ENCODE peak calls at places on chromosomes 12 and 14, in nine cellular contexts. D is Peyer's patch, I is BJ, O is left ventricle myocardium inferior, H is AG09309, W is fibroblast of pulmonary artery, S is tibial nerve, V is left lung, B is psoas muscle. C is an unnamed sample.
A peak's percentile ranks its signal among the peaks of the same experiment; 100 is the strongest.

GRCh38 chr14:74478996-74479635 is 14.0 kb downstream of the NPC2 start:
- DNase-seq in D (no peak), I (no peak), O (no peak), H (no peak), W (peak; percentile 54), S (no peak), V (no peak), B (no peak), C (peak; percentile 44)

GRCh38 chr14:103204852-103205540 is 81.7 kb downstream of the TNFAIP2 start:
- DNase-seq in D (no peak), I (no peak), O (no peak), H (no peak), W (peak; percentile 25), S (no peak), V (no peak), B (no peak), C (peak; percentile 30)

GRCh38 chr14:64612021-64612380 is 62.2 kb downstream of the PPP1R36 start:
- DNase-seq in D (no peak), I (peak; percentile 51), O (no peak), H (no peak), W (peak; percentile 77), S (no peak), V (no peak), B (no peak), C (peak; percentile 56)

GRCh38 chr14:103997391-103997790 is 55.1 kb upstream of the RD3L start:
- DNase-seq in D (no peak), I (no peak), O (no peak), H (no peak), W (no peak), S (no peak), V (no peak), B (no peak), C (no peak)

GRCh38 chr12:17511369-17511768 is 578.6 kb downstream of the RERGL start:
- DNase-seq in D (no peak), I (no peak), O (no peak), H (no peak), W (no peak), S (no peak), V (no peak), B (no peak), C (no peak)

GRCh38 chr12:122012184-122012583 is 9.5 kb upstream of the BCL7A start:
- DNase-seq in D (no peak), I (no peak), O (no peak), H (no peak), W (no peak), S (no peak), V (no peak), B (no peak), C (no peak)

GRCh38 chr14:68027276-68027675 is 207.7 kb downstream of the RAD51B start:
- DNase-seq in D (no peak), I (no peak), O (no peak), H (no peak), W (peak; percentile 42), S (no peak), V (no peak), B (no peak), C (peak; percentile 15)

GRCh38 chr14:103629503-103630121 is 601 bp downstream of the KLC1 start:
- DNase-seq in D (peak; percentile 77), I (no peak), O (peak; percentile 70), H (no peak), W (no peak), S (no peak), V (peak; percentile 91), B (peak; percentile 67), C (no peak)

GRCh38 chr14:104685998-104686610 is 3.3 kb upstream of the INF2 start:
- DNase-seq in D (no peak), I (no peak), O (no peak), H (no peak), W (no peak), S (no peak), V (no peak), B (no peak), C (no peak)

GRCh38 chr14:104651876-104652260 is 37.5 kb upstream of the INF2 start:
- DNase-seq in D (no peak), I (no peak), O (no peak), H (no peak), W (no peak), S (no peak), V (no peak), B (no peak), C (no peak)

GRCh38 chr14:37848985-37849605 is 253.7 kb downstream of the TTC6 start:
- DNase-seq in D (no peak), I (no peak), O (no peak), H (no peak), W (no peak), S (no peak), V (no peak), B (no peak), C (no peak)

GRCh38 chr14:56474419-56475022 is 105.1 kb upstream of the TMEM260 start:
- DNase-seq in D (no peak), I (no peak), O (no peak), H (no peak), W (peak; percentile 72), S (no peak), V (no peak), B (no peak), C (peak; percentile 48)

GRCh38 chr14:20690848-20691640 is 2.5 kb downstream of the ANG start:
- DNase-seq in D (no peak), I (no peak), O (no peak), H (no peak), W (peak; percentile 86), S (no peak), V (no peak), B (no peak), C (peak; percentile 79)

GRCh38 chr12:122836027-122836921 is 1.0 kb downstream of the HIP1R start:
- DNase-seq in D (peak; percentile 68), I (no peak), O (no peak), H (no peak), W (peak; percentile 44), S (no peak), V (no peak), B (no peak), C (peak; percentile 35)

GRCh38 chr12:113130457-113131135 is 5.0 kb downstream of the RASAL1 start:
- DNase-seq in D (no peak), I (no peak), O (no peak), H (no peak), W (no peak), S (no peak), V (no peak), B (no peak), C (no peak)
- TF ChIP-seq CTCF in D (no peak), I (no peak), O (no peak), H (no peak), W (peak; percentile 16), S (no peak), V (no peak), B (no peak), C (no peak)

DNA sequence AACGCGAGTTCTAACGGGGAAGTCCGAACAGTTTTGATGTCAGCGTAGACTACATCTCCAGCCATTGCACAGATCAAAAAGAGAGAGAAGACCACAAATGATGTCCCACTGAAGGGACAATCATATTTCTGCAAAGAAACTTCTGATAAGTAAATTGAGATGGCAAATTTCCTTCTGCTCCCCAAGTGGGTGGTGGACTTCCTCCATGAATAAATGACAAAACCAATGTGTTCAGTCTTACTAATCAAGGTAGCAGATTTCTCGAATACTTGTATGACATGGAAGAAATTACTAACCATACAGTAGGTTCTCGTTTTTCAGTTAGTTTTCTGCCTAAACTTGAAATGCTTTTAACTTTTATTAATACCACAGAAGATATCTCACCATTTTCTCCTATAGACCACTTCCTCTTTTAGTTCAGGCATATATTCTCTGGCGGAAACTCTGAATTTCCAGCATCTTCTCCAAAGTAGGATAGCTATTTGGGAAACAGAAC is at the start of gene CLECL1:
- DNase-seq in D (no peak), I (no peak), O (no peak), H (no peak), W (no peak), S (no peak), V (no peak), B (no peak), C (no peak)
- H3K4me3 ChIP-seq in D (peak within 1 kb of the TSS; percentile 26), I (no peak within 1 kb of the TSS), O (no peak within 1 kb of the TSS), H (no peak within 1 kb of the TSS), W (no peak within 1 kb of the TSS), S (no peak within 1 kb of the TSS), V (no peak within 1 kb of the TSS), B (no peak within 1 kb of the TSS), C (no peak within 1 kb of the TSS)

GRCh38 chr14:60396718-60397343 is 89.0 kb downstream of the C14orf39 start:
- DNase-seq in D (no peak), I (peak; percentile 6), O (no peak), H (peak; percentile 7), W (no peak), S (no peak), V (no peak), B (no peak), C (no peak)
- TF ChIP-seq CTCF in D (no peak), I (no peak), O (no peak), H (no peak), W (no peak), S (no peak), V (no peak), B (no peak), C (no peak)

GRCh38 chr12:120292411-120292660 is 633 bp upstream of the RNU4-2 start:
- DNase-seq in D (peak; percentile 62), I (no peak), O (no peak), H (no peak), W (no peak), S (no peak), V (no peak), B (no peak), C (no peak)

GRCh38 chr12:120287491-120287890 is 4.2 kb downstream of the RNU4-2 start:
- DNase-seq in D (no peak), I (no peak), O (no peak), H (no peak), W (no peak), S (no peak), V (no peak), B (no peak), C (no peak)

GRCh38 chr12:120292661-120293531 is at the start of gene RNU4-1:
- DNase-seq in D (peak; percentile 59), I (peak; percentile 59), O (peak; percentile 45), H (peak; percentile 73), W (peak; percentile 96), S (peak; percentile 35), V (no peak), B (peak; percentile 51), C (peak; percentile 96)

GRCh38 chr12:120286768-120287490 is 4.8 kb downstream of the RNU4-2 start:
- DNase-seq in D (no peak), I (no peak), O (no peak), H (no peak), W (no peak), S (no peak), V (no peak), B (no peak), C (no peak)

DNA sequence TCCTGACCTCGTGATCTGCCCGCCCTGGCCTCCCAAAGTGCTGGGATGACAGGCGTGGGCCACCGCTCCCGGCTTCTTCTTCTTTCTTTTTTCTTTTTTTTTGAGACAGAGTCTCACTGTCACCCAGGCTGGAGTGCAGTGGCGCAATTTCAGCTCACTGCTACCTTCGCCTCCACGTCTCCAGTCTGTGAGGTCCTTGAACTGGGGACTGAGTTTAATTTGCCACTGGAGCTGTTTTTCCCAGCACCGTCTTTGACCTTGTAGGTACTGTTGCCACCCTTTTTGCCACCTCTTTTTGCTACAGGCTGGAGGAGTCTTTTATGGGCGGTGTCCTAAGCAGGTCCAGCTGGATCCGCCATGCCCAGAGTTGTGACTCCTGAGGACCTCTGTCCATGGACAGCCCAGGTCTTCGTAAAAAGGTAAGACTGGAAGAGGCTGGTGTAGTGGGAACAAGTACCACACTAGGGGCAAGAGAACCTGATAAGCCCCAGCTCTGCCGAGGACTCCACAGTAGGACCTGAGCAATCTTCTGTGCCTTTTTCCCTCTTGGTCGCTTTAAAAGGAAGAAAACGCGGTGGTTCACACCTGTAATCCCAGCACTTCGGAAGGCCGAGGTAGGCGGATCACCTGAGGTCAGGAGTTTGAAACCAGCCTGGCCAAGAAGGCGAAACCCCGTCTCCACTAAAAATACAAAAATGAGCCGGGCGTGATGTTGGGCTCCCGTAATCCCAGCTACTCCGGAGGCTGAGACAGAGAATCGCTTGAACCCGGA is 976 bp downstream of the RNU4-2 start:
- DNase-seq in D (no peak), I (no peak), O (no peak), H (no peak), W (no peak), S (no peak), V (no peak), B (no peak), C (peak; percentile 2)
- H3K4me3 ChIP-seq in D (peak overlapping the region; percentile 33), I (peak overlapping the region; percentile 25), O (peak overlapping the region; percentile 72), H (no peak overlapping the region), W (peak overlapping the region; percentile 38), S (no peak overlapping the region), V (no peak overlapping the region), B (peak overlapping the region; percentile 67), C (peak overlapping the region; percentile 41)

C was measured in fibroblast of mammary gland.